ENCODE peak calls at places on chromosomes 4 and X, in six cellular contexts. W is neuronal stem cell, V is mesendoderm, Y is H1, T is IMR-90, X is trophoblast cell. J is an unnamed sample. For H3K36me3, the result is how much of the 10 kb centered on the place peaks cover.

GRCh38 chr4:98706200-98706813 is 47.9 kb upstream of the TSPAN5 start:
- DNase-seq in W (no peak), V (no peak), Y (no peak), T (no peak), X (no peak), J (no peak)

GRCh38 chr4:32010221-32010620 is 1290.1 kb downstream of the PCDH7 start:
- DNase-seq in W (no peak), V (peak), Y (no peak), T (no peak), X (no peak), J (peak)

GRCh38 chrX:133838761-133839676 is 146.4 kb downstream of the GPC3 start:
- DNase-seq in W (peak), V (peak), Y (peak), T (peak), X (peak), J (peak)

GRCh38 chr4:173025131-173025530 is 143.5 kb upstream of the GALNT7 start:
- DNase-seq in W (peak), V (peak), Y (peak), T (peak), X (peak), J (peak)

GRCh38 chr4:183348706-183349659 is 26.8 kb upstream of the CLDN24 start:
- DNase-seq in W (no peak), V (peak), Y (no peak), T (peak), X (peak), J (peak)

GRCh38 chrX:134868766-134869495 is 121.9 kb upstream of the SMIM10 start:
- DNase-seq in W (no peak), V (no peak), Y (no peak), T (peak), X (no peak), J (peak)

GRCh38 chr4:30837131-30837539 is 117.0 kb downstream of the PCDH7 start:
- DNase-seq in W (peak), V (peak), Y (no peak), T (peak), X (peak), J (peak)

GRCh38 chr4:182141623-182142022 is 101.6 kb upstream of the TENM3 start:
- DNase-seq in W (no peak), V (no peak), Y (no peak), T (no peak), X (no peak), J (no peak)

GRCh38 chrX:10280061-10280460 is 123.3 kb downstream of the CLCN4 start:
- DNase-seq in W (no peak), V (no peak), Y (no peak), T (no peak), X (no peak), J (no peak)

GRCh38 chr4:1969928-1970723 is 38.6 kb downstream of the NELFA start:
- DNase-seq in W (no peak), V (no peak), Y (no peak), T (no peak), X (no peak), J (no peak)

GRCh38 chr4:100780126-100780525 is 262.3 kb upstream of the EMCN start:
- DNase-seq in W (no peak), V (no peak), Y (no peak), T (no peak), X (no peak), J (no peak)

GRCh38 chrX:39513836-39514235 is 583.9 kb downstream of the BCOR start:
- DNase-seq in W (no peak), V (no peak), Y (no peak), T (no peak), X (peak), J (peak)

GRCh38 chr4:30056016-30056415 is 664.2 kb upstream of the PCDH7 start:
- DNase-seq in W (no peak), V (peak), Y (no peak), T (no peak), X (no peak), J (no peak)

GRCh38 chrX:69670001-69670555 is 54.2 kb downstream of the EDA start:
- DNase-seq in W (no peak), V (no peak), Y (no peak), T (no peak), X (no peak), J (no peak)

GRCh38 chr4:76028242-76028859 is 5.1 kb upstream of the CXCL10 start:
- DNase-seq in W (no peak), V (no peak), Y (no peak), T (peak), X (peak), J (no peak)

GRCh38 chrX:153450949-153451277 is 5.1 kb upstream of the TREX2 start:
- DNase-seq in W (no peak), V (no peak), Y (no peak), T (no peak), X (no peak), J (no peak)

GRCh38 chrX:154727418-154728323 is 23.2 kb downstream of the GAB3 start:
- DNase-seq in W (no peak), V (peak), Y (no peak), T (peak), X (no peak), J (peak)

GRCh38 chr4:107037188-107037587 is 1.1 kb upstream of the DKK2 start:
- DNase-seq in W (peak), V (peak), Y (no peak), T (peak), X (peak), J (peak)

GRCh38 chrX:50594788-50595187 is 124.2 kb upstream of the DGKK start:
- DNase-seq in W (no peak), V (peak), Y (peak), T (no peak), X (no peak), J (no peak)

GRCh38 chrX:41276661-41277506 is 57.1 kb upstream of the DDX3X start:
- DNase-seq in W (no peak), V (no peak), Y (no peak), T (no peak), X (no peak), J (no peak)

GRCh38 chr4:98741952-98742351 is 83.5 kb upstream of the TSPAN5 start:
- DNase-seq in W (no peak), V (no peak), Y (no peak), T (no peak), X (peak), J (no peak)

GRCh38 chr4:28010543-28011235 is 1150.0 kb downstream of the STIM2 start:
- DNase-seq in W (no peak), V (no peak), Y (no peak), T (peak), X (peak), J (no peak)

GRCh38 chr4:89245459-89245858 is 62.1 kb downstream of the GPRIN3 start:
- DNase-seq in W (no peak), V (no peak), Y (no peak), T (no peak), X (no peak), J (peak)

GRCh38 chrX:2282490-2283090 is 218.2 kb downstream of the DHRSX start:
- DNase-seq in W (no peak), V (no peak), Y (no peak), T (no peak), X (no peak), J (no peak)

GRCh38 chr4:54099959-54100606 is at the start of gene GSX2:
- DNase-seq in W (no peak), V (peak), Y (no peak), T (no peak), X (no peak), J (no peak)

GRCh38 chr4:8272472-8273428 is 3.2 kb downstream of the HTRA3 start:
- DNase-seq in W (no peak), V (no peak), Y (no peak), T (peak), X (no peak), J (peak)

GRCh38 chr4:147408189-147408588 is 72.7 kb upstream of the EDNRA start:
- DNase-seq in W (no peak), V (no peak), Y (no peak), T (no peak), X (no peak), J (no peak)

GRCh38 chrX:21875013-21875412 is 19.2 kb downstream of the YY2 start:
- DNase-seq in W (no peak), V (no peak), Y (no peak), T (no peak), X (no peak), J (no peak)

GRCh38 chr4:7043521-7044414 is 596 bp downstream of the TADA2B start:
- DNase-seq in W (no peak), V (peak), Y (no peak), T (peak), X (peak), J (peak)

GRCh38 chr4:100189820-100190642 is at the start of gene DDIT4L:
- DNase-seq in W (peak), V (peak), Y (no peak), T (peak), X (peak), J (peak)

GRCh38 chr4:138037716-138038115 is 204.4 kb downstream of the SLC7A11 start:
- DNase-seq in W (no peak), V (no peak), Y (no peak), T (peak), X (no peak), J (peak)

GRCh38 chr4:6589444-6589843 is 14.5 kb downstream of the MAN2B2 start:
- DNase-seq in W (no peak), V (no peak), Y (no peak), T (no peak), X (no peak), J (no peak)

GRCh38 chr4:2058264-2059033 is 678 bp upstream of the NAT8L start:
- DNase-seq in W (no peak), V (no peak), Y (no peak), T (no peak), X (no peak), J (peak)

GRCh38 chr4:10611673-10612072 is 72.9 kb downstream of the CLNK start:
- DNase-seq in W (no peak), V (peak), Y (no peak), T (peak), X (peak), J (peak)

GRCh38 chr4:104447346-104447745 is 47.3 kb downstream of the CXXC4 start:
- DNase-seq in W (no peak), V (no peak), Y (no peak), T (no peak), X (no peak), J (peak)
- H3K4me3 ChIP-seq in W (no peak), V (no peak), Y (no peak), T (no peak), X (no peak), J (no peak)

GRCh38 chrX:111680988-111681779 is at the start of gene ALG13:
- DNase-seq in W (peak), V (peak), Y (peak), T (peak), X (peak), J (peak)
- H3K4ac ChIP-seq in W (no peak), V (peak), Y (peak), T (peak), X (peak), J (peak)

DNA sequence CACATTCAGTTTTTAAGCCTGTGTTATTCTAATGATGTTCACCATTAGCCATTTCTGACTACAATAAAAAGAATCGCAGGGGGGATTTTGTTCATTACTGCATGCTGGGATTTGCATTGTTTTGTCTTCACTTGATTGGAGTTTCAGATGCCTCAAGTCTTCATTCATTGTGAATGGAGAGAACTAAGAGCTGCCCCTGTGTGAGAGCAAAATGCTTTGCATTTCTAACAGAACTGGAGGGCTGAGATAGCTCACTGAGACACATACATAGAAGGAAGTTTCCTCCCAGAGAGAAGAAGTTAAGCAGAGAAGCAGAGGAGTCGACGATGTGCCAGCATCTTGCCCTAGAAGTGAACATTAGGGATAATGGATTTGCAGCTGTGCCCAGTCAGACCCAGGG is 113.5 kb upstream of the GATB start:
- DNase-seq in W (peak), V (peak), Y (peak), T (no peak), X (no peak), J (no peak)
- H3K36me3 ChIP-seq in W (under half), V (under half), Y (under half), T (under half), X (under half), J (under half)

GRCh38 chr4:152352645-152353116 is 183.2 kb downstream of the FBXW7 start:
- DNase-seq in W (peak), V (peak), Y (peak), T (peak), X (peak), J (peak)
- H3K4me3 ChIP-seq in W (peak), V (no peak), Y (no peak), T (peak), X (no peak), J (no peak)